ENCODE peak calls at places on chromosomes 1 and 21, in four cellular contexts. G, K, U and R are unnamed samples.

GRCh38 chr1:115190766-115191165 is 101.5 kb upstream of the TSPAN2 start:
- DNase-seq in U (no peak), K (no peak), G (no peak), R (no peak)

GRCh38 chr1:174040387-174040786 is 18.2 kb upstream of the RC3H1 start:
- DNase-seq in G (peak), U (peak), K (no peak), R (peak)

GRCh38 chr1:174990382-174990999 is 9.3 kb upstream of the CACYBP start:
- DNase-seq in K (no peak), U (peak), G (no peak), R (peak)

GRCh38 chr1:107141491-107142369 is 891 bp downstream of the NTNG1 start:
- DNase-seq in U (peak), G (peak), K (no peak), R (peak)

GRCh38 chr1:41020654-41021053 is 871 bp downstream of the SLFNL1 start:
- DNase-seq in G (no peak), U (no peak), K (no peak), R (no peak)

GRCh38 chr1:84611091-84611490 is 36.9 kb upstream of the CTBS start:
- DNase-seq in G (no peak), U (no peak), K (no peak), R (no peak)

GRCh38 chr21:15837603-15838002 is 107.8 kb downstream of the USP25 start:
- DNase-seq in K (no peak), U (no peak), G (peak), R (peak)

GRCh38 chr1:224784606-224785328 is 144.7 kb upstream of the DNAH14 start:
- DNase-seq in U (no peak), G (no peak), K (no peak), R (peak)

GRCh38 chr1:119330062-119330939 is 38.3 kb upstream of the HAO2 start:
- DNase-seq in K (no peak), U (no peak), G (peak), R (peak)

GRCh38 chr1:83950106-83950661 is 48.7 kb downstream of the TTLL7 start:
- DNase-seq in U (no peak), K (no peak), G (no peak), R (no peak)

GRCh38 chr21:42118121-42118795 is 47.1 kb downstream of the UMODL1 start:
- DNase-seq in K (no peak), U (no peak), G (no peak), R (no peak)

GRCh38 chr1:121538943-121539575 is 354.3 kb downstream of the SRGAP2C start:
- DNase-seq in U (no peak), K (no peak), G (no peak), R (peak)

GRCh38 chr1:153180556-153180955 is 22.7 kb upstream of the LELP1 start:
- DNase-seq in U (no peak), K (no peak), G (no peak), R (peak)

GRCh38 chr1:244400974-244401373 is 50.7 kb downstream of the ADSS2 start:
- DNase-seq in K (no peak), U (no peak), G (no peak), R (no peak)

GRCh38 chr21:19468981-19469715 is 1065.6 kb upstream of the TMPRSS15 start:
- DNase-seq in G (peak), K (no peak), U (no peak), R (no peak)

GRCh38 chr1:117658676-117659075 is 52.8 kb downstream of the TENT5C start:
- DNase-seq in G (no peak), U (no peak), K (no peak), R (no peak)

GRCh38 chr1:182930985-182931384 is 22.0 kb downstream of the SHCBP1L start:
- DNase-seq in U (no peak), G (no peak), K (no peak), R (no peak)

GRCh38 chr1:182939413-182939812 is 13.6 kb downstream of the SHCBP1L start:
- DNase-seq in K (no peak), U (no peak), G (no peak), R (no peak)

GRCh38 chr1:182935716-182936115 is 17.2 kb downstream of the SHCBP1L start:
- DNase-seq in G (no peak), K (no peak), U (no peak), R (no peak)
- H3K4me3 ChIP-seq in G (no peak), K (no peak), U (no peak), R (no peak)

GRCh38 chr21:37915516-37915915 is 741 bp downstream of the KCNJ6 start:
- DNase-seq in G (peak), U (no peak), K (no peak), R (no peak)

GRCh38 chr21:37914211-37914900 is 1.9 kb downstream of the KCNJ6 start:
- DNase-seq in K (no peak), U (no peak), G (peak), R (peak)

GRCh38 chr21:37916795-37917142 is 512 bp upstream of the KCNJ6 start:
- DNase-seq in U (peak), G (peak), K (no peak), R (no peak)

GRCh38 chr21:37917612-37918011 is 1.4 kb upstream of the KCNJ6 start:
- DNase-seq in U (no peak), K (no peak), G (no peak), R (peak)

GRCh38 chr21:37915941-37916794 is at the start of gene KCNJ6:
- DNase-seq in K (no peak), G (peak), U (peak), R (peak)
- H3K4me3 ChIP-seq in K (no peak), G (peak), U (no peak), R (no peak)

GRCh38 chr1:43358746-43359693 is at the start of gene CDC20:
- DNase-seq in K (peak), U (peak), G (peak), R (peak)

GRCh38 chr1:43359696-43360095 is 915 bp downstream of the CDC20 start:
- DNase-seq in U (no peak), G (no peak), K (no peak), R (peak)

GRCh38 chr1:43363283-43363934 is 4.4 kb downstream of the ELOVL1 start:
- DNase-seq in K (no peak), G (no peak), U (no peak), R (no peak)

GRCh38 chr1:43358121-43358745 is 548 bp upstream of the CDC20 start:
- DNase-seq in K (no peak), G (peak), U (peak), R (peak)

DNA sequence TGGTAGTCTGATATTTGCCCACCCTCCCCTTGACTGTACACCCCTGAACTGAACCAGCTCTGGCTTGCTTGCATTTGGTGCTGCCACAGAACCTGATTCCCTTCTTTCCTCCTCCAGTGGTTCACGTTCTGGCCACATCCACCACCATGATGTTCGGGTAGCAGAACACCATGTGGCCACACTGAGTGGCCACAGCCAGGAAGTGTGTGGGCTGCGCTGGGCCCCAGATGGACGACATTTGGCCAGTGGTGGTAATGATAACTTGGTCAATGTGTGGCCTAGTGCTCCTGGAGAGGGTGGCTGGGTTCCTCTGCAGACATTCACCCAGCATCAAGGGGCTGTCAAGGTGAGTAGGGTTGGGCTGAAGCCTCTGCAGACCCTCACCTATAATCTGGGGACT is 1.8 kb downstream of the CDC20 start:
- DNase-seq in K (no peak), G (no peak), U (no peak), R (no peak)
- H3K4me3 ChIP-seq in K (no peak), G (no peak), U (peak), R (peak)

DNA sequence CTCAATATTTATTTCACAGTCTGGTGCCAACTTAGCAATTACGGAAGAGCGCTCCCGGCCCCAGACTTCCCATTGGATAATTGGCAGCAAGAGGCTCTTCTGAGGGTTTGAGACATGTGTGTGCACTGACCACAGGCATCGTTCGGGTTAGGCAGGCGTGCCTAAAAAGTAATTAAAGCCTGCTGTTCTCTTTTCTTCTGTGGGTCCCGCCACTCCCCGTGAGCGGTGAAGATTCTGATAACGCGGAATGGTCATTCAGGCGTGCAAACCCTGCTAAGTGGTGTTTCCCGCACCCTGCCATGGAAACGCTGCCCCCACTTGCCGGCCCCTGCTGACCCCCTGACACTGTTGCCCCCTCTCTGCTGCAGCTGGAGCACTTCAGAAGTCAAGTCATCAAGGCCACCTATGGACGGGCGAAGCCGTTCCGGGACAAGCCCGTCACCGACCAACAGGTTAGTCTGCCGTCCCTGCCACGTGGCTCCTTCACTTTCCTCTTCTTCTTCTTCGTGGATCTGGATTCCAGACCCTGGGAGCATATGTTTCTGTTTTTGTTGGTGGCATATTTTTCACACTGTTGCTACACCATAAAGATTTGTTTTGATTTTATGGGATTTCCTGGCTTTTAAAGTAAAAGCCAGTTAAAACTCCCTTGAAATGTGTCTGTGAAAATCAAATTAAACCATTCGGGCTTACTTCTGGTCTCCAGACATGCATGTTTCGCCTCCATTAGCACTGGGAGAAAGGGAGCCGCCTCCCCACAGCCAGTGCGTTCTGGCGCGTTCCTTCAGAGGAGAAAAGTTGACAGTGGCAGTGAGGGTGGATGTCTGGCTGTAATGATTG is 79.9 kb downstream of the FHAD1 start:
- DNase-seq in U (peak), K (no peak), G (no peak), R (no peak)
- H3K4me3 ChIP-seq in U (peak), K (no peak), G (no peak), R (no peak)

GRCh38 chr1:3231245-3231644 is 162.2 kb downstream of the PRDM16 start:
- DNase-seq in U (no peak), G (no peak), K (no peak), R (no peak)
- H3K4me3 ChIP-seq in U (no peak), G (no peak), K (no peak), R (no peak)

DNA sequence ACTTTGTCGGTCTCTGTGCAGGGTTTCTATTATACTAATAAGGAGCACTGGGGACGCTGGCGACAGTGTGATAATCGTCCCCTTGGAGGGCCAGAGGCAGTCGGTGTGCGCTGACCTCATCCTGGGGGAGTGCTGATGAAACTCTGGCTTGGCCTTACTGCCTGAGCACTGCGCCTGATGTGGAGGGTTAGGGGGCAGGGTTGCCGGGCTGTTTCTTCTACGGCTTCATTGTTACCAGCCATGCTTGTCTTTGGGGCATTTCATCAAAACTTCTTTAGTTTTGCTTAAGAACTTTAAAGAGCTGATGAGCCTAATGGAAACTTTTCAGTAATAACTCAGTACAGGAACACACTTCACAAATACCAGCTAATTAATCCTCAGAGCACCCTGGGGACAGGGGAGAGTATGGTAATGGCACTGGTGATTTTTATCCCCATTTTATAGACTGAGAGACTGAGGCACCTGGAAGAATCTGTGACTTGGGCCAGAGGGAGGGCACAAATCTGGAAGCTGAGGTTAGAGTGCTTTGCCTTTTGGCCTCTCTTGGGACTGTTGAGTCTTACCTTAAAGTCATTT is 81.8 kb downstream of the PEX14 start:
- DNase-seq in G (no peak), K (no peak), U (no peak), R (no peak)
- H3K4me3 ChIP-seq in G (no peak), K (no peak), U (no peak), R (no peak)

DNA sequence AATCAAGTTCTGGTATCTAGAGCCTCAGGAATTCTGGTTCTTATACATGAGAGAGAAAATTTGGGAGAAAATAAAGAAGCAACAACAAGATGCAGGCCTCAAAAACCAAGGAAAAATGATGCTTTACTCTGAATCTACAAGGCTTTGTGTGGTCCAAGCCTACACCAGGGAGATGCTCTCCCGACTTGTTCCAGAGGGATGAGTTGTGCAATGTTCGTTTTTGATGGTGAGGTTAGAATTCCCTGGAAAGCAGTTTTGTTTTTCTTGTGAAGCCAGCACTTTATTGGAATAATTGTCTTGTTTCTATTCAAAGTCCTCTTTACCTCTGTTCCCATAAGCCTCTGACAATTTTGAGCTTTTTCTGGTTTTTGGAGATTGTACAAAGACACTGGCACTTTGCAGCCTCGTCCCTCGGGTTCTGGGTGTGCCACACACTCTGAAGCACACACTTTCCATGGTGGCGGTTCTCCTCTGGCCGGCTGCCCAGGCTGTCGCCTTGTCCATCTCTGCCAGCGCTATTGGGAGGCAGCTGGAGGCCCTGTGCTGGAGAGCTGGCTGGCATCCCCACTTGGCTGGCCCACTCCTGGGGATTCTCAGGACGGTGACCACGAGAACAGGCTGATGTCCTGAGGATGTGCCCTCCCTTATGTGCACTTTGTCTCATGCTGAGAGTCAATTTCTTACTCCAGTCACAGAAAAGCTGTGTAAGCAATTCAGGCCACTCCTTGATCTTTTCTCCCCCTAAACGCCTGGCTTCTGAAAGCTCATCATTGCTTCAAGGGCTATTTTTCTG is 70.2 kb downstream of the EDEM3 start:
- DNase-seq in U (no peak), G (no peak), K (no peak), R (no peak)
- H3K4me3 ChIP-seq in U (no peak), G (no peak), K (no peak), R (no peak)

DNA sequence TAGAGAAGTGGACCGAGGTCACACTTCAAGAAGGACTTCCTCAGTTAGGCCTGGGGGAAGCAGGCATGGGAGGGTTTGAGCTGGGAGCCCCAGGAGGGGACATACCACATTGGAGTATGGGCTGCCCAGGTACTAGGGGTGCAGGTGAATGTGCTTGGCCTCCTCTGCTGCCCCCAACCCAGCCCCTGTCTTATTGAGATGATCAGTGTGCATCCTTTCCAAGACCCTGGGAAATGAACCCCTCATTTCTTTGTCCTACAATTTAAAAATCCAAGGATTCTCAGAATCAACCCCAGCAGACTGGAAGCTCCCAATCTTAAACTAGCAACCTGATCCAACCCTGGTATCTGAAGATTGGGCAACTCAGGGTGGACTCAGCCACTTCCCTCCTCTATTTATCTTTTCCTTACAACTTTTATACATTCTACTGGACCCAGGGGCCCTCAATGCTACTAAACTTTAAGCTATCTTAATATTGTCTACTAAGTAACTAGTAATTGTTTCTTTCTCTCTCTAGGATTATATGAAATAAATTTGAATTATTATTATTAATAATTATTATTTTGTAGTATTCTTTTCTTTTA is 9.1 kb downstream of the MEX3A start:
- DNase-seq in G (no peak), K (no peak), U (no peak), R (no peak)
- H3K4me3 ChIP-seq in G (no peak), K (no peak), U (no peak), R (no peak)

GRCh38 chr1:151048645-151049032 is 1.1 kb downstream of the C1orf56 start:
- DNase-seq in U (no peak), G (no peak), K (no peak), R (no peak)
- H3K4me3 ChIP-seq in U (peak), G (peak), K (peak), R (peak)